ENCODE peak calls at places on chromosomes 6 and 20, in four cellular contexts. O is lower lobe of right lung, B is fibroblast of pulmonary artery, A is HCT116. Y is an unnamed sample.

GRCh38 chr6:95503568-95503967 is 73.8 kb upstream of the MANEA start:
- DNase-seq in O (no peak), B (no peak), A (no peak), Y (no peak)

GRCh38 chr6:3222506-3223038 is 4.9 kb downstream of the TUBB2B start:
- DNase-seq in O (no peak), B (no peak), A (no peak), Y (no peak)

GRCh38 chr6:93123585-93123984 is 295.8 kb downstream of the EPHA7 start:
- DNase-seq in O (no peak), B (no peak), A (no peak), Y (no peak)

GRCh38 chr6:41693866-41694265 is 41.5 kb downstream of the TFEB start:
- DNase-seq in O (peak; percentile 26), B (no peak), A (no peak), Y (no peak)

GRCh38 chr6:113381957-113382356 is 475.2 kb upstream of the MARCKS start:
- DNase-seq in O (no peak), B (peak; percentile 86), A (no peak), Y (peak; percentile 50)

GRCh38 chr6:44177691-44178423 is 19.2 kb downstream of the CAPN11 start:
- DNase-seq in O (peak; percentile 64), B (peak; percentile 96), A (no peak), Y (peak; percentile 97)

GRCh38 chr6:130890531-130890950 is 63.3 kb downstream of the SMLR1 start:
- DNase-seq in O (no peak), B (peak; percentile 31), A (no peak), Y (peak; percentile 86)

GRCh38 chr6:55974688-55975087 is 99.3 kb upstream of the BMP5 start:
- DNase-seq in O (no peak), B (peak; percentile 26), A (no peak), Y (no peak)

GRCh38 chr20:17024513-17025105 is 202.2 kb upstream of the PCSK2 start:
- DNase-seq in O (no peak), B (no peak), A (peak; percentile 42), Y (no peak)

GRCh38 chr6:154123567-154123966 is 84.5 kb downstream of the OPRM1 start:
- DNase-seq in O (no peak), B (no peak), A (no peak), Y (no peak)

GRCh38 chr20:46222521-46223007 is 85.7 kb downstream of the CDH22 start:
- DNase-seq in O (no peak), B (no peak), A (no peak), Y (no peak)

GRCh38 chr6:169205176-169206160 is 48.2 kb downstream of the THBS2 start:
- DNase-seq in O (no peak), B (peak; percentile 44), A (no peak), Y (peak; percentile 44)

GRCh38 chr6:112881027-112881426 is 533.9 kb downstream of the RFPL4B start:
- DNase-seq in O (no peak), B (peak; percentile 65), A (no peak), Y (peak; percentile 30)

GRCh38 chr6:15500901-15501805 is 161.7 kb downstream of the DTNBP1 start:
- DNase-seq in O (no peak), B (no peak), A (no peak), Y (no peak)

GRCh38 chr20:45997187-45997586 is 11.5 kb upstream of the MMP9 start:
- DNase-seq in O (no peak), B (no peak), A (no peak), Y (no peak)

GRCh38 chr20:58899518-58899917 is 47.0 kb downstream of the GNAS start:
- DNase-seq in O (no peak), B (no peak), A (no peak), Y (no peak)

GRCh38 chr20:2752631-2753455 is 47.6 kb downstream of the CPXM1 start:
- DNase-seq in O (peak; percentile 64), B (peak; percentile 53), A (peak; percentile 31), Y (peak; percentile 40)
- TF ChIP-seq CTCF in O (peak; percentile 69), B (peak; percentile 70), A (peak; percentile 92), Y (peak; percentile 76)

DNA sequence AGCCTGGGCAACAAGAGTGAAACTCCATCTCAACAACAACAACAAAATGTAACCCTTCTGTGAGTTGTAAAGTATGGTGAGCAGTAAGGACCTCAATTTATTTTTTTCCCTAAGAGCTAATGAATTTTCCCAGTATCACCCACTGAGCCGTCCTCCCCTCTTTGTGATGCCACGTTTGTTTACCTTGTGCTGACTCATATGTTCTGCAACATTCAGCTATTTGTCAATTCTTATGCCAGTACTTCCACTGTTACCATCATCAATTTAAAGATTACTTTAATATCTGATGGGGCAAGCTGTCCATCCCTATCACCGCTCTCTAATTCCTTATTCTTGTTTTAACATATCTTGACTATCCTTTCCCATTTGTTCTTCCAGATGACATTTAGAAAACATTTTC is 37.5 kb downstream of the MAK start:
- DNase-seq in O (no peak), B (peak; percentile 29), A (peak; percentile 4), Y (peak; percentile 28)
- TF ChIP-seq CTCF in O (no peak), B (no peak), A (no peak), Y (no peak)

GRCh38 chr6:96520039-96520850 is 1.4 kb upstream of the UFL1 start:
- DNase-seq in O (no peak), B (peak; percentile 45), A (peak; percentile 86), Y (peak; percentile 6)

GRCh38 chr6:96521267-96521624 is 360 bp upstream of the UFL1 start:
- DNase-seq in O (no peak), B (no peak), A (no peak), Y (no peak)

GRCh38 chr6:96520851-96521115 is 823 bp upstream of the UFL1 start:
- DNase-seq in O (no peak), B (no peak), A (no peak), Y (no peak)

GRCh38 chr6:96522469-96523009 is 933 bp downstream of the UFL1 start:
- DNase-seq in O (no peak), B (peak; percentile 20), A (no peak), Y (peak; percentile 49)

DNA sequence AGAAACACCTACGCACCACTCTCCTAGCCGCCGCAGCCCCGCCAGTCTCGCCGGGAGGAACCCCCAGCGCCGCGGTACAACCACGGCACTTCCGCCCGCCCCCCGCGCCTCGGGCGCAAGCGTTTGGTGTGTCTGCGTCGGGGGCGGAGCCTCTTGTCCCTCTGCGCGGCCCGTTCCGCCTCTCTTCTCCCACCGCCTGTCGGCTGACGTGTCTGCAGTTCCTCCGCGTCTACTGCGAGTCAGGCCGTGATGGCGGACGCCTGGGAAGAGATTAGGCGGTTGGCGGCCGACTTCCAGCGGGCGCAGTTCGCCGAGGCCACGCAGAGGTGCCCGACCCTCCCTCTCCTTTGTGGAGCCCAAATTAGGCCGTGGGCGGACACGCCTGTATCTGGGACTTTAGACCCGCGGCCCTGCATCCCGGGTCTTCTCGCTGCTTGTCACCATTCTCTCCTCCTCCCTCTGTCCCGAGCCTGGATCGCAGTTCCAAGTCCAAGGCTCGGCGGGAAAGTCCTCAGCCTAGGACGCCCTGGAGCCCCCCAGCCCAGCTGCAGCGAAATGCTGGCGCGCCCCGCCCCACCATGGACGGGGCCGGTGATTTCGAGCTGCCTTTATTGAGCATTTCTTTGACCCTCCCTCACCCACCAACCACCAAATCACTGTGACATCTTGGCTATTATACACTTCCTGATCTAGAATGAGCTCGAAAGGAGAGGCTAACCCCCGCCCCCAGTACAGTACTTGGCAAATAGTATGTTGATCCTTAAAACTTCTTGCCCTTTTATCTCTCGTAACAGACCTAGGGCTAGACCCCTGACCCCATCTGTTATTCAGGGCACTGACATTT is at the start of gene UFL1:
- DNase-seq in O (peak; percentile 98), B (peak; percentile 92), A (peak; percentile 78), Y (peak; percentile 94)
- TF ChIP-seq CTCF in O (no peak), B (no peak), A (no peak), Y (peak; percentile 15)

GRCh38 chr20:51044796-51045195 is 21.9 kb upstream of the KCNG1 start:
- DNase-seq in O (no peak), B (no peak), A (no peak), Y (no peak)

GRCh38 chr20:51043811-51044210 is 20.9 kb upstream of the KCNG1 start:
- DNase-seq in O (no peak), B (no peak), A (no peak), Y (no peak)

GRCh38 chr20:51046021-51046985 is 23.4 kb upstream of the KCNG1 start:
- DNase-seq in O (no peak), B (no peak), A (no peak), Y (no peak)

GRCh38 chr20:51042064-51042463 is 19.2 kb upstream of the KCNG1 start:
- DNase-seq in O (no peak), B (no peak), A (no peak), Y (no peak)

DNA sequence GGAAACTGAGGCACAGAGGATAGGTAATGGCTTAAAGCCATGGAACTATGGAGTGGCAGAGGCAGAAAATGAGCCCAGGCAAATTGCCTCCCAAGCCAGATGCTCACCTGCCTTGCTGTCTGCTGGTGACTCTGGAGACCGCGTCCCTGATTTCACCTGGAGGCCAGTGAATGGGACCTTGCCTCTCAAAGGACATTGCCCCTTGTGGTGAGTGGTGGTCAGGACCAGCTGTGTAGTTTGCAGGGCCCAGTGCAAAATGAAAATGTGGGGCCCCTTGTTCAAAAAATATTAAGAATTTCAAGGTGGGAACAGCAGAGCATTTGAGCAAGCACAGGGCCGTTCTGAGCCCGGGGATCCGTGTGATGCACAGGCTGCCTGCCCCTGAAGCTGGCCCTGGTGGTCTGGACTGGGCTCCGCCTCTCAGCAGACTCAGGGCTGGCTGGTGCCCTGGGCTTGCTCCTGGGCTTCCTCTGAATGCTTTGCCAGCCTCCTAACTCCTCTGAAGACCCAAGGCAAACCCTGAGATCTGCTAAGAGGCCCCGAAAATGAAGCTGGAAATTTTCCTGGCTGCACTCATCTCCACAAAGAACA is 19.8 kb upstream of the KCNG1 start:
- DNase-seq in O (no peak), B (no peak), A (peak; percentile 22), Y (no peak)
- TF ChIP-seq CTCF in O (no peak), B (peak; percentile 17), A (peak; percentile 55), Y (peak; percentile 32)

GRCh38 chr6:24599179-24599578 is 46.8 kb downstream of the KIAA0319 start:
- DNase-seq in O (no peak), B (no peak), A (no peak), Y (no peak)

GRCh38 chr6:24596717-24597116 is 49.3 kb downstream of the KIAA0319 start:
- DNase-seq in O (no peak), B (no peak), A (no peak), Y (no peak)

GRCh38 chr6:24599686-24600399 is 46.1 kb downstream of the KIAA0319 start:
- DNase-seq in O (no peak), B (no peak), A (no peak), Y (no peak)

GRCh38 chr6:24603241-24603640 is 42.8 kb downstream of the KIAA0319 start:
- DNase-seq in O (no peak), B (no peak), A (no peak), Y (no peak)

DNA sequence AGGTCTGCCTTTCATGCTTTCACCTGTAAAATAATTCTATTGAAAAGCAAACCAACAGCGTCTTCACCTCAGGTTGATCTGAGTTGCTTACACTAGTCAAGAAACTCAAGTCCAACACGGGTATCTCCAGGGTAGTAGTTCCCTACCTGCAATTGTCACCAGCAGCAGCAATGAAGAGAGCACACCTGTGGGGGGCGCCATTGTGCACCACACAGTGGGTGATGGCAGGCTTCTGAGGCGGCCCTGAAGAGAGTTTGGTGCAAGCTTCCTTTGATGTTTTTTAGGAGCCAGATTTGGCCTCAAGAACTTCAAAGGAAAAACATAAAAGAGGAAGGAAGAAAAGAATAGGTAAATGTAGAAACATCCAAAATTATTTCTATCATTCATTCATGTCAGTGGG is 45.1 kb downstream of the KIAA0319 start:
- DNase-seq in O (no peak), B (no peak), A (no peak), Y (no peak)
- TF ChIP-seq CTCF in O (no peak), B (no peak), A (peak; percentile 37), Y (no peak)

GRCh38 chr6:129050086-129050485 is 167.1 kb downstream of the LAMA2 start:
- DNase-seq in O (no peak), B (no peak), A (no peak), Y (no peak)
- TF ChIP-seq CTCF in O (no peak), B (no peak), A (no peak), Y (no peak)

GRCh38 chr6:13575377-13575775 is 975 bp downstream of the SIRT5 start:
- DNase-seq in O (no peak), B (no peak), A (no peak), Y (no peak)
- TF ChIP-seq CTCF in O (peak; percentile 77), B (peak; percentile 73), A (peak; percentile 74), Y (peak; percentile 68)